ENCODE peak calls at places on chromosomes 7 and 10, in eight cellular contexts. D, F, U, K, O, J, E and Z are unnamed samples. For H3K36me3, the result is how much of the 10 kb centered on the place peaks cover.

GRCh38 chr7:111872411-111872810 is 310.1 kb upstream of the IMMP2L start:
- DNase-seq in D (no peak), F (no peak), U (no peak), K (no peak), O (no peak), J (no peak), E (no peak), Z (no peak)

GRCh38 chr7:16223963-16224707 is 197.2 kb downstream of the CRPPA start:
- DNase-seq in D (no peak), F (no peak), U (no peak), K (no peak), O (no peak), J (no peak), E (no peak), Z (no peak)

GRCh38 chr7:2609001-2609411 is 22.8 kb upstream of the TTYH3 start:
- DNase-seq in D (peak), F (no peak), U (no peak), K (no peak), O (peak), J (peak), E (peak), Z (no peak)

GRCh38 chr7:92464515-92464914 is 13.2 kb downstream of the ERVW-1 start:
- DNase-seq in D (no peak), F (no peak), U (no peak), K (no peak), O (no peak), J (no peak), E (no peak), Z (no peak)

GRCh38 chr7:16416289-16417282 is 4.8 kb downstream of the CRPPA start:
- DNase-seq in D (no peak), F (no peak), U (no peak), K (no peak), O (no peak), J (no peak), E (peak), Z (no peak)

GRCh38 chr7:38321515-38321944 is 48.1 kb upstream of the TARP start:
- DNase-seq in D (no peak), F (no peak), U (no peak), K (no peak), O (no peak), J (no peak), E (peak), Z (no peak)

GRCh38 chr10:74333174-74333573 is 182.2 kb downstream of the ADK start:
- DNase-seq in D (no peak), F (no peak), U (no peak), K (no peak), O (no peak), J (no peak), E (peak), Z (no peak)

GRCh38 chr7:156059374-156059773 is 247.1 kb upstream of the SHH start:
- DNase-seq in D (no peak), F (no peak), U (no peak), K (no peak), O (no peak), J (no peak), E (no peak), Z (no peak)

GRCh38 chr10:93894516-93895378 is 969 bp downstream of the SLC35G1 start:
- DNase-seq in D (peak), F (no peak), U (no peak), K (no peak), O (no peak), J (no peak), E (peak), Z (peak)

GRCh38 chr7:101817031-101817929 is at the start of gene CUX1:
- DNase-seq in D (no peak), F (no peak), U (peak), K (peak), O (no peak), J (peak), E (no peak), Z (no peak)

GRCh38 chr10:25556457-25556856 is 377.6 kb upstream of the MYO3A start:
- DNase-seq in D (peak), F (no peak), U (no peak), K (no peak), O (no peak), J (no peak), E (peak), Z (no peak)

GRCh38 chr10:96268341-96268909 is 2.9 kb downstream of the BLNK start:
- DNase-seq in D (no peak), F (no peak), U (no peak), K (no peak), O (no peak), J (no peak), E (no peak), Z (no peak)

GRCh38 chr7:11552676-11553075 is 279.3 kb downstream of the THSD7A start:
- DNase-seq in D (no peak), F (no peak), U (no peak), K (no peak), O (no peak), J (no peak), E (no peak), Z (no peak)

GRCh38 chr7:142864980-142865747 is 10.3 kb downstream of the EPHB6 start:
- DNase-seq in D (no peak), F (no peak), U (no peak), K (no peak), O (no peak), J (no peak), E (no peak), Z (no peak)

GRCh38 chr10:92799591-92799990 is 48.7 kb upstream of the EXOC6 start:
- DNase-seq in D (peak), F (no peak), U (no peak), K (no peak), O (no peak), J (no peak), E (peak), Z (no peak)

GRCh38 chr10:114403545-114404161 is 649 bp downstream of the AFAP1L2 start:
- DNase-seq in D (no peak), F (no peak), U (peak), K (no peak), O (no peak), J (no peak), E (no peak), Z (no peak)

GRCh38 chr7:13532028-13532753 is 457.3 kb downstream of the ETV1 start:
- DNase-seq in D (no peak), F (no peak), U (no peak), K (no peak), O (no peak), J (no peak), E (no peak), Z (no peak)

GRCh38 chr10:84521015-84521414 is 192.6 kb downstream of the CCSER2 start:
- DNase-seq in D (no peak), F (no peak), U (no peak), K (no peak), O (no peak), J (no peak), E (no peak), Z (no peak)

GRCh38 chr7:111711426-111712065 is 149.3 kb upstream of the IMMP2L start:
- DNase-seq in D (peak), F (no peak), U (no peak), K (no peak), O (no peak), J (no peak), E (no peak), Z (no peak)

GRCh38 chr7:23347682-23348180 is 48.6 kb downstream of the MALSU1 start:
- DNase-seq in D (peak), F (no peak), U (no peak), K (no peak), O (peak), J (no peak), E (peak), Z (no peak)
- H3K36me3 ChIP-seq in D (under half), F (under half), U (under half), K (under half), O (under half), J (under half), E (under half), Z (under half)

GRCh38 chr10:60283397-60283796 is 106.3 kb downstream of the ANK3 start:
- DNase-seq in D (peak), F (no peak), U (no peak), K (no peak), O (no peak), J (no peak), E (peak), Z (no peak)

GRCh38 chr10:60281792-60282353 is 107.8 kb downstream of the ANK3 start:
- DNase-seq in D (peak), F (no peak), U (no peak), K (no peak), O (no peak), J (no peak), E (no peak), Z (no peak)

GRCh38 chr10:60280475-60280874 is 109.2 kb downstream of the ANK3 start:
- DNase-seq in D (no peak), F (no peak), U (no peak), K (no peak), O (no peak), J (no peak), E (no peak), Z (no peak)

GRCh38 chr10:60281331-60281730 is 108.3 kb downstream of the ANK3 start:
- DNase-seq in D (peak), F (no peak), U (no peak), K (no peak), O (no peak), J (no peak), E (peak), Z (no peak)

DNA sequence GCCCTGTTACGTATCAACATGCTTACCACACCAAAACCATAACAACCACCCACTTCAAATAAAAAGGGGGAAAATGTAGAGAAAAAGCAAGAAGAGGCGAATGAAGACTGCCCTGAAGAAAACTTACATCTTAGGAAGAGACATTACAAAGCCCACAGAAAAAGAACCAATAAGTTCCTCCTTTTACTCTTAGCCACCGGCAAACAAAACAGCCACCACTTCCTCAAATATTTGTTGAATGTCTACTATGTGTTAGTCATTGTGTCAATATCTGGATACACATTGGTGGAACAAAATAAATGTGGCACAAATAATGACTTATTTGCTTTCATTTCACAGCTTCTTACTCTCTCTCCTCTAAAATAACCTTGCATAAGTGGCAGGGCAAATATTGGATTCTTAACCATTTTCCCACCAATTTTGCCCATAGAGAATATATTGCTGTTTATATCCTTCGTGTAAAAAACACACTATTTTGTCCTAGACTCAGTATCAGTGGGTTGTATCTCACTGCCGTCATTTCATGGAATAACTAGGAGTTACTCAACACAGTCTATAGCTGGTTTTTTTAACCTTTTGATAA is 106.8 kb downstream of the ANK3 start:
- DNase-seq in D (peak), F (no peak), U (no peak), K (no peak), O (no peak), J (no peak), E (peak), Z (no peak)
- TF ChIP-seq POLR2A in D (no peak), F (no peak), U (no peak), K (no peak), O (no peak), J (no peak), E (no peak), Z (no peak)

GRCh38 chr7:105270117-105270516 is 118.6 kb downstream of the SRPK2 start:
- DNase-seq in D (no peak), F (no peak), U (no peak), K (no peak), O (no peak), J (no peak), E (no peak), Z (no peak)
- H3K4me3 ChIP-seq in D (no peak), F (no peak), U (peak), K (no peak), O (no peak), J (no peak), E (no peak), Z (no peak)

DNA sequence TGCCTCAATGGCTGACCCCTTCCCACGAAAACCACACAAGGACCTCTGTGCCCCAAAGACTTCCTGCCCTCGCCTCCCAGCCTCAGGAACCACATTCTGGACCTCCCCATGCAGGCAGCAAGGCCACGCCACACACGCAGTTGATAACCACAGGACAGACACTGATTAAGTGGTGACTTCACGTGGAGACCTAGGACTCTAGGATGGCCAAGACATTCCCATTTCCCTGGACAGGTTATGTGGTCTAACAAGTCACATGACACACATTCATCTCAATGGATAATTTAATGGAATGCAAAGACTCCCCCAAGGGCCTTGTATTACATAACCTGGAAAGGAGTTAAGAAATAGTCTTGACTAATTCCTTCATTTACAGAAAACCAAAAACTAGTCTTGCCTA is 110.2 kb downstream of the LARP4B start:
- DNase-seq in D (no peak), F (no peak), U (no peak), K (no peak), O (no peak), J (no peak), E (peak), Z (no peak)
- H3K36me3 ChIP-seq in D (half or more), F (half or more), U (under half), K (half or more), O (half or more), J (under half), E (half or more), Z (under half)

GRCh38 chr10:102154466-102155116 is 2.4 kb downstream of the NOLC1 start:
- DNase-seq in D (no peak), F (no peak), U (no peak), K (no peak), O (no peak), J (no peak), E (no peak), Z (no peak)

GRCh38 chr10:102151774-102152544 is at the start of gene NOLC1:
- DNase-seq in D (peak), F (peak), U (peak), K (peak), O (peak), J (peak), E (peak), Z (peak)

GRCh38 chr10:102153093-102153620 is 968 bp downstream of the NOLC1 start:
- DNase-seq in D (no peak), F (no peak), U (no peak), K (no peak), O (no peak), J (no peak), E (peak), Z (no peak)

GRCh38 chr10:102150970-102151773 is 1.0 kb upstream of the NOLC1 start:
- DNase-seq in D (peak), F (no peak), U (no peak), K (no peak), O (no peak), J (no peak), E (peak), Z (no peak)

GRCh38 chr10:102152545-102152890 is 329 bp downstream of the NOLC1 start:
- DNase-seq in D (no peak), F (no peak), U (no peak), K (no peak), O (no peak), J (no peak), E (peak), Z (no peak)
- TF ChIP-seq POLR2A in D (no peak), F (no peak), U (no peak), K (no peak), O (no peak), J (no peak), E (no peak), Z (no peak)

DNA sequence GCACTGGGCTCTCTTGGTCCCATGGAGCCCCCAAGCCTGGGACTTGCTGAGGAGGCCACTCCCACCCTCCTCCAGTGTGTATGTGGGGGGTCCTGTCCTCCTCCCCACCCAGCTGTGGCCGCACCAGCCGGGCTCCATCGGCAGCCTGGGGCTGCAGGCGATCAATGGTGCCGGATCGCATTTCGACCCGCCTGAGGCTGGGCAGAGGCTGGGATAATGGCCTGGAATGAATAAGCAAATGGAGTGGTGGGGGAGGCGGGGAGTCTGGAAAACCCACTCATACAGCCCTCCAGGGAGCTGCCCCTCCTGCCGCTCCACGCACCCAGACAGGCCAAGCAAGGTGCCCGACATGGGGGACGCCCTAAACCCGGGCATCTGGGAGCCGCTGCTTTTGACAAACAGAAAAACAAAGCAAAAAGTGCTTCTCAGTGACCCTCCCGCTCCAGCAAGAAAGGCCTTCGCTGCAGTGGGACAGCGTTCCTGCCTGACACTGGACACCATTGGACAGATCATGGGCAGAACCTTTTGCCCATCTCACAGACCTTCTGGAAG is 160.5 kb downstream of the NRF1 start:
- DNase-seq in D (no peak), F (no peak), U (no peak), K (no peak), O (no peak), J (no peak), E (no peak), Z (no peak)
- H3K4me3 ChIP-seq in D (no peak), F (no peak), U (no peak), K (no peak), O (no peak), J (no peak), E (no peak), Z (no peak)

GRCh38 chr10:129141492-129141891 is 325.5 kb upstream of the MGMT start:
- DNase-seq in D (no peak), F (no peak), U (no peak), K (no peak), O (no peak), J (no peak), E (no peak), Z (no peak)

GRCh38 chr10:129140861-129141260 is 326.2 kb upstream of the MGMT start:
- DNase-seq in D (no peak), F (no peak), U (no peak), K (no peak), O (no peak), J (no peak), E (no peak), Z (peak)

GRCh38 chr10:129131439-129132122 is 335.5 kb upstream of the MGMT start:
- DNase-seq in D (no peak), F (peak), U (peak), K (no peak), O (no peak), J (no peak), E (no peak), Z (peak)

GRCh38 chr10:129136866-129137415 is 330.1 kb upstream of the MGMT start:
- DNase-seq in D (no peak), F (no peak), U (no peak), K (no peak), O (no peak), J (no peak), E (no peak), Z (no peak)

DNA sequence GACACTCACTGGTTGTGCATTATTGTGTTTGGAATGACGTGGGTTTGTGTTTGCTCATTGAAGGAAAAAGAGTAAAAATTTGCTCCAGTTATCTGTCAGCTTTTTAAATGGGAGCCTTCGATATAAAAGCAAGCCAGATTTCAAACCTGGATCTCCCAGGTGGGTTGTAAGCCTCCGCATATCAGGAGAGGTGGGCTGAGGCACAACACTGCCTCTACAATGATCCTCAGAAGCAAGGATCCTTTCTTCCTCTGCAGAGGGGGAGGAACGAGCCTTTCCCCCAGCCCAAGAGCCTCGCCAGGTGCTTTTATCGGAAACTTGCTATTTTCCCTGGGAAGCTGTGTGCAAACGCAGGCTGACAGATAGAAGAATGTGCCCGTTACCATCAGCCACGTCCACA is 331.0 kb upstream of the MGMT start:
- DNase-seq in D (no peak), F (no peak), U (no peak), K (no peak), O (no peak), J (no peak), E (no peak), Z (no peak)
- H3K36me3 ChIP-seq in D (under half), F (under half), U (under half), K (under half), O (under half), J (under half), E (under half), Z (under half)

DNA sequence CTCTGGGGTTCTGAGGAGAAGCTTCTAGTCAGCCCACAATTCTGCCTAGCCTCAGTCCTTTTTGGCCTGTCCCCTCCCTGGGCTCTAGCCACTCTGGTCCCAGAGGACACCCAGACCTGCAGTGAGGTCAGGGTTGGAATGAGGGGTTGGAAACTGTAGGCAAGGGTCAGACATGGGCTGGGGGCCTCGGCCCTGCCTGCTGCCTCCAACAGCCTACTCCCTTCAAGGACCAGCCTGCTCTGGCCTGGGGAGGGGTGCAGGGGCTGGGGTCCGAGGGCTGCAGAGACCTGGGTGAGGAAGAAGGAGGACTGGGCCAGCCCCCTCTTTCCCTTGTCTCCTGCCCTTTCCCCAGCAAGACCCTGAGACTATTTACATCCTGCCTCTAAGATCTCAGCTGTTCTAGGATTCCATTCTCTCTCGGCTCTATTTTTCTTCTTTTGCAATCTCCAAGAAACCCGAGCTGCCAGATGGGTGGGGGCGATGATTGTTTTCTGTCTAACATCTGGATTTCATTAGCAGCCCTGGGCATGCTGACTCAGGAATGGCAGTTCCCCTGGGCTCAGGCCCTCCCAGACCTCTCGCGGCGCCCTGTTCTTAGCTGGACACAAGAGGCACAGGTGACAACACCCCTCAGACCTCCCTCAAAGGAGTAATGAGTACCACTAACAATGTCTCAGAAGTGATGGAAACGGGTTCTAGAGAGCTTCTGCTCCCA is 23.1 kb downstream of the ZCCHC24 start:
- DNase-seq in D (no peak), F (peak), U (peak), K (no peak), O (no peak), J (no peak), E (peak), Z (peak)
- TF ChIP-seq POLR2A in D (no peak), F (no peak), U (no peak), K (no peak), O (no peak), J (no peak), E (no peak), Z (no peak)

GRCh38 chr7:74013539-74014272 is 14.3 kb upstream of the ELN start:
- DNase-seq in D (no peak), F (no peak), U (peak), K (peak), O (no peak), J (no peak), E (no peak), Z (no peak)
- H3K4me3 ChIP-seq in D (no peak), F (no peak), U (no peak), K (no peak), O (no peak), J (no peak), E (no peak), Z (no peak)

DNA sequence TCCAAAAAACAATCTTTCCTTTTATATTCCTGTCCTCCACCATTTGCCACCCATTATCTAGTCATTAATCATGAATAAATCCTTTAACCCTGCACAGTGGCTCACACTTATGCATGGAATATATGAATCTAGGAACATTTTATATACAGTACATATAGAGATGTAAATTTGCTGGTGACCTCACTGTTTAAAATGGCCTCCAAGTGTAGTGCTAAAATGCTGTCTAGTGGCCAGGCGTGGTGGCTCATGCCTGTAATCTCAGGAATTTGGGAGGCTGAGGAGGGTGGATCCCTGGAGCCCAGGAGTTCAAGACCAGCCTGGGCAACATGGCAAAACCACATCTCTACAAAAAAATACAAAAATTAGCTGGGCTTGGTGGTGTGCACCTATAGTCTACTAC is 9.6 kb downstream of the NANOS1 start:
- DNase-seq in D (no peak), F (no peak), U (no peak), K (no peak), O (no peak), J (no peak), E (no peak), Z (no peak)
- H3K36me3 ChIP-seq in D (under half), F (half or more), U (under half), K (half or more), O (half or more), J (under half), E (half or more), Z (under half)